ENCODE peak calls at places on chromosome 16, in eight cellular contexts. One of them, this sample, is unnamed.

GRCh38 chr16:626787-627457 is 3.9 kb upstream of the WFIKKN1 start:
- DNase-seq in stimulated activated naive B cell treated with anti-CD40 and anti-IgM and Interleukin-4, amounts not matched to agents 10 μg/mL and 1 μg/mL and 100 μg/mL, for 72 hours: no peak
- DNase-seq in aorta: peak; percentile 68
- DNase-seq in CD8-positive, alpha-beta memory T cell: no peak
- DNase-seq in HS-27A: peak; percentile 68
- DNase-seq in stimulated activated CD4-positive, alpha-beta T cell treated with anti-CD3 and anti-CD28 coated beads, Interleukin-2, amount 100 ng/mL, for 48 hours: no peak
- DNase-seq in heart left ventricle: no peak
- DNase-seq in activated CD4-positive, alpha-beta T cell treated with anti-CD3 and anti-CD28 coated beads, Interleukin-2, amount 50 U/mL, for 24 hours: no peak
- DNase-seq in this sample: no peak

GRCh38 chr16:22948058-22948602 is 134.2 kb downstream of the HS3ST2 start:
- DNase-seq in heart left ventricle: no peak
- DNase-seq in activated CD4-positive, alpha-beta T cell treated with anti-CD3 and anti-CD28 coated beads, Interleukin-2, amount 50 U/mL, for 24 hours: no peak
- DNase-seq in HS-27A: no peak
- DNase-seq in stimulated activated CD4-positive, alpha-beta T cell treated with anti-CD3 and anti-CD28 coated beads, Interleukin-2, amount 100 ng/mL, for 48 hours: no peak
- DNase-seq in CD8-positive, alpha-beta memory T cell: no peak
- DNase-seq in stimulated activated naive B cell treated with anti-CD40 and anti-IgM and Interleukin-4, amounts not matched to agents 10 μg/mL and 1 μg/mL and 100 μg/mL, for 72 hours: no peak
- DNase-seq in aorta: no peak
- DNase-seq in this sample: no peak

GRCh38 chr16:73232555-73233422 is 184.9 kb upstream of the ZFHX3 start:
- DNase-seq in heart left ventricle: peak; percentile 52
- DNase-seq in aorta: no peak
- DNase-seq in stimulated activated CD4-positive, alpha-beta T cell treated with anti-CD3 and anti-CD28 coated beads, Interleukin-2, amount 100 ng/mL, for 48 hours: no peak
- DNase-seq in HS-27A: no peak
- DNase-seq in activated CD4-positive, alpha-beta T cell treated with anti-CD3 and anti-CD28 coated beads, Interleukin-2, amount 50 U/mL, for 24 hours: no peak
- DNase-seq in stimulated activated naive B cell treated with anti-CD40 and anti-IgM and Interleukin-4, amounts not matched to agents 10 μg/mL and 1 μg/mL and 100 μg/mL, for 72 hours: no peak
- DNase-seq in CD8-positive, alpha-beta memory T cell: no peak
- DNase-seq in this sample: peak; percentile 27

GRCh38 chr16:56824804-56825203 is 40.2 kb upstream of the SLC12A3 start:
- DNase-seq in activated CD4-positive, alpha-beta T cell treated with anti-CD3 and anti-CD28 coated beads, Interleukin-2, amount 50 U/mL, for 24 hours: no peak
- DNase-seq in stimulated activated naive B cell treated with anti-CD40 and anti-IgM and Interleukin-4, amounts not matched to agents 10 μg/mL and 1 μg/mL and 100 μg/mL, for 72 hours: no peak
- DNase-seq in aorta: no peak
- DNase-seq in HS-27A: no peak
- DNase-seq in heart left ventricle: no peak
- DNase-seq in stimulated activated CD4-positive, alpha-beta T cell treated with anti-CD3 and anti-CD28 coated beads, Interleukin-2, amount 100 ng/mL, for 48 hours: no peak
- DNase-seq in CD8-positive, alpha-beta memory T cell: no peak
- DNase-seq in this sample: no peak

GRCh38 chr16:22284637-22285515 is 12.3 kb upstream of the POLR3E start:
- DNase-seq in stimulated activated naive B cell treated with anti-CD40 and anti-IgM and Interleukin-4, amounts not matched to agents 10 μg/mL and 1 μg/mL and 100 μg/mL, for 72 hours: no peak
- DNase-seq in stimulated activated CD4-positive, alpha-beta T cell treated with anti-CD3 and anti-CD28 coated beads, Interleukin-2, amount 100 ng/mL, for 48 hours: no peak
- DNase-seq in aorta: no peak
- DNase-seq in heart left ventricle: no peak
- DNase-seq in HS-27A: no peak
- DNase-seq in CD8-positive, alpha-beta memory T cell: no peak
- DNase-seq in activated CD4-positive, alpha-beta T cell treated with anti-CD3 and anti-CD28 coated beads, Interleukin-2, amount 50 U/mL, for 24 hours: no peak
- DNase-seq in this sample: no peak

GRCh38 chr16:70788668-70789161 is 12.2 kb downstream of the VAC14 start:
- DNase-seq in activated CD4-positive, alpha-beta T cell treated with anti-CD3 and anti-CD28 coated beads, Interleukin-2, amount 50 U/mL, for 24 hours: no peak
- DNase-seq in HS-27A: no peak
- DNase-seq in CD8-positive, alpha-beta memory T cell: no peak
- DNase-seq in stimulated activated naive B cell treated with anti-CD40 and anti-IgM and Interleukin-4, amounts not matched to agents 10 μg/mL and 1 μg/mL and 100 μg/mL, for 72 hours: no peak
- DNase-seq in aorta: no peak
- DNase-seq in stimulated activated CD4-positive, alpha-beta T cell treated with anti-CD3 and anti-CD28 coated beads, Interleukin-2, amount 100 ng/mL, for 48 hours: no peak
- DNase-seq in heart left ventricle: no peak
- DNase-seq in this sample: no peak

GRCh38 chr16:20344630-20345029 is 7.9 kb downstream of the UMOD start:
- DNase-seq in stimulated activated CD4-positive, alpha-beta T cell treated with anti-CD3 and anti-CD28 coated beads, Interleukin-2, amount 100 ng/mL, for 48 hours: no peak
- DNase-seq in activated CD4-positive, alpha-beta T cell treated with anti-CD3 and anti-CD28 coated beads, Interleukin-2, amount 50 U/mL, for 24 hours: no peak
- DNase-seq in stimulated activated naive B cell treated with anti-CD40 and anti-IgM and Interleukin-4, amounts not matched to agents 10 μg/mL and 1 μg/mL and 100 μg/mL, for 72 hours: no peak
- DNase-seq in CD8-positive, alpha-beta memory T cell: no peak
- DNase-seq in aorta: no peak
- DNase-seq in HS-27A: no peak
- DNase-seq in heart left ventricle: no peak
- DNase-seq in this sample: no peak

GRCh38 chr16:71883193-71883848 is 661 bp downstream of the ZNF821 start:
- DNase-seq in HS-27A: no peak
- DNase-seq in CD8-positive, alpha-beta memory T cell: peak; percentile 48
- DNase-seq in stimulated activated CD4-positive, alpha-beta T cell treated with anti-CD3 and anti-CD28 coated beads, Interleukin-2, amount 100 ng/mL, for 48 hours: peak; percentile 17
- DNase-seq in aorta: peak; percentile 63
- DNase-seq in stimulated activated naive B cell treated with anti-CD40 and anti-IgM and Interleukin-4, amounts not matched to agents 10 μg/mL and 1 μg/mL and 100 μg/mL, for 72 hours: peak; percentile 49
- DNase-seq in activated CD4-positive, alpha-beta T cell treated with anti-CD3 and anti-CD28 coated beads, Interleukin-2, amount 50 U/mL, for 24 hours: peak; percentile 33
- DNase-seq in heart left ventricle: peak; percentile 50
- DNase-seq in this sample: no peak

GRCh38 chr16:78783570-78784079 is 684.2 kb downstream of the WWOX start:
- DNase-seq in stimulated activated naive B cell treated with anti-CD40 and anti-IgM and Interleukin-4, amounts not matched to agents 10 μg/mL and 1 μg/mL and 100 μg/mL, for 72 hours: no peak
- DNase-seq in activated CD4-positive, alpha-beta T cell treated with anti-CD3 and anti-CD28 coated beads, Interleukin-2, amount 50 U/mL, for 24 hours: no peak
- DNase-seq in CD8-positive, alpha-beta memory T cell: no peak
- DNase-seq in aorta: no peak
- DNase-seq in stimulated activated CD4-positive, alpha-beta T cell treated with anti-CD3 and anti-CD28 coated beads, Interleukin-2, amount 100 ng/mL, for 48 hours: no peak
- DNase-seq in heart left ventricle: no peak
- DNase-seq in HS-27A: no peak
- DNase-seq in this sample: no peak

GRCh38 chr16:4057439-4057877 is 58.8 kb downstream of the ADCY9 start:
- DNase-seq in heart left ventricle: no peak
- DNase-seq in stimulated activated naive B cell treated with anti-CD40 and anti-IgM and Interleukin-4, amounts not matched to agents 10 μg/mL and 1 μg/mL and 100 μg/mL, for 72 hours: no peak
- DNase-seq in HS-27A: no peak
- DNase-seq in stimulated activated CD4-positive, alpha-beta T cell treated with anti-CD3 and anti-CD28 coated beads, Interleukin-2, amount 100 ng/mL, for 48 hours: no peak
- DNase-seq in CD8-positive, alpha-beta memory T cell: no peak
- DNase-seq in aorta: no peak
- DNase-seq in activated CD4-positive, alpha-beta T cell treated with anti-CD3 and anti-CD28 coated beads, Interleukin-2, amount 50 U/mL, for 24 hours: no peak
- DNase-seq in this sample: no peak

GRCh38 chr16:85686912-85687591 is 1.7 kb downstream of the GINS2 start:
- DNase-seq in stimulated activated CD4-positive, alpha-beta T cell treated with anti-CD3 and anti-CD28 coated beads, Interleukin-2, amount 100 ng/mL, for 48 hours: no peak
- DNase-seq in CD8-positive, alpha-beta memory T cell: no peak
- DNase-seq in HS-27A: no peak
- DNase-seq in aorta: no peak
- DNase-seq in activated CD4-positive, alpha-beta T cell treated with anti-CD3 and anti-CD28 coated beads, Interleukin-2, amount 50 U/mL, for 24 hours: no peak
- DNase-seq in stimulated activated naive B cell treated with anti-CD40 and anti-IgM and Interleukin-4, amounts not matched to agents 10 μg/mL and 1 μg/mL and 100 μg/mL, for 72 hours: no peak
- DNase-seq in heart left ventricle: no peak
- DNase-seq in this sample: no peak

This sample was measured in DMS 273 treated with DMSO at 0.1 percent for 48 hours.